ENCODE peak calls at places on chromosomes 5 and 9, in six cellular contexts. U, B, X, O, H and Z are unnamed samples.

GRCh38 chr5:176873541-176874172 is 25.5 kb downstream of the HK3 start:
- DNase-seq in B (no peak), H (no peak), U (no peak), X (no peak), O (no peak), Z (no peak)

GRCh38 chr5:52840286-52841050 is 52.8 kb downstream of the ITGA1 start:
- DNase-seq in B (no peak), U (no peak), X (no peak), O (no peak), H (no peak), Z (no peak)

GRCh38 chr5:140341591-140341990 is 4.8 kb downstream of the HBEGF start:
- DNase-seq in U (no peak), X (peak), O (peak), H (no peak), B (no peak), Z (no peak)

GRCh38 chr5:126614189-126614588 is 13.4 kb downstream of the PHAX start:
- DNase-seq in H (no peak), X (no peak), O (no peak), B (no peak), U (no peak), Z (no peak)

GRCh38 chr9:93086445-93087224 is 9.4 kb upstream of the CARD19 start:
- DNase-seq in X (no peak), H (no peak), B (no peak), O (no peak), U (no peak), Z (no peak)

GRCh38 chr5:14405706-14406553 is 175.7 kb upstream of the OTULINL start:
- DNase-seq in H (no peak), B (no peak), O (no peak), X (no peak), U (peak), Z (no peak)

GRCh38 chr5:78624011-78624541 is 24.5 kb downstream of the LHFPL2 start:
- DNase-seq in X (no peak), B (no peak), H (no peak), O (no peak), U (peak), Z (no peak)

GRCh38 chr5:85670417-85670816 is 947.3 kb upstream of the COX7C start:
- DNase-seq in U (no peak), B (no peak), H (no peak), X (no peak), O (no peak), Z (no peak)

GRCh38 chr5:59069438-59070079 is 486.7 kb downstream of the RAB3C start:
- DNase-seq in U (peak), H (no peak), X (no peak), O (no peak), B (peak), Z (no peak)

GRCh38 chr5:175698401-175699115 is 40.7 kb downstream of the HRH2 start:
- DNase-seq in U (no peak), H (no peak), O (no peak), X (no peak), B (no peak), Z (no peak)

GRCh38 chr5:34930527-34930844 is 1.1 kb downstream of the DNAJC21 start:
- DNase-seq in O (no peak), H (no peak), B (peak), U (peak), X (no peak), Z (no peak)

GRCh38 chr5:151811593-151812321 is 40.0 kb downstream of the G3BP1 start:
- DNase-seq in X (no peak), U (peak), H (no peak), B (no peak), O (no peak), Z (no peak)

GRCh38 chr9:5945112-5945511 is 54.4 kb downstream of the MLANA start:
- DNase-seq in U (no peak), X (no peak), H (no peak), B (no peak), O (no peak), Z (no peak)